ENCODE peak calls at places on chromosome 9, in seven cellular contexts. One of them, this sample, is unnamed.

GRCh38 chr9:123947326-123947725 is 17.4 kb upstream of the DENND1A start:
- DNase-seq in type B pancreatic cell: no peak
- DNase-seq in GM23338: no peak
- DNase-seq in MV-4-11: no peak
- DNase-seq in AG04449: no peak
- DNase-seq in activated gamma-delta T cell: no peak
- DNase-seq in progenitor cell of endocrine pancreas: no peak
- DNase-seq in this sample: no peak

GRCh38 chr9:35700031-35700430 is 10.3 kb upstream of the TPM2 start:
- DNase-seq in type B pancreatic cell: no peak
- DNase-seq in GM23338: peak
- DNase-seq in MV-4-11: no peak
- DNase-seq in AG04449: no peak
- DNase-seq in activated gamma-delta T cell: no peak
- DNase-seq in progenitor cell of endocrine pancreas: no peak
- DNase-seq in this sample: no peak

GRCh38 chr9:99299214-99300102 is 77.4 kb downstream of the SEC61B start:
- DNase-seq in type B pancreatic cell: no peak
- DNase-seq in GM23338: no peak
- DNase-seq in MV-4-11: peak
- DNase-seq in AG04449: peak
- DNase-seq in activated gamma-delta T cell: no peak
- DNase-seq in progenitor cell of endocrine pancreas: no peak
- DNase-seq in this sample: peak

GRCh38 chr9:36423196-36423595 is 23.1 kb upstream of the RNF38 start:
- DNase-seq in type B pancreatic cell: no peak
- DNase-seq in GM23338: no peak
- DNase-seq in MV-4-11: no peak
- DNase-seq in AG04449: no peak
- DNase-seq in activated gamma-delta T cell: no peak
- DNase-seq in progenitor cell of endocrine pancreas: no peak
- DNase-seq in this sample: no peak

GRCh38 chr9:88782931-88783451 is 208.3 kb upstream of the S1PR3 start:
- DNase-seq in type B pancreatic cell: no peak
- DNase-seq in GM23338: no peak
- DNase-seq in MV-4-11: no peak
- DNase-seq in AG04449: no peak
- DNase-seq in activated gamma-delta T cell: no peak
- DNase-seq in progenitor cell of endocrine pancreas: no peak
- DNase-seq in this sample: no peak

GRCh38 chr9:10268500-10269485 is 344.0 kb downstream of the PTPRD start:
- DNase-seq in type B pancreatic cell: no peak
- DNase-seq in GM23338: peak
- DNase-seq in MV-4-11: peak
- DNase-seq in AG04449: no peak
- DNase-seq in activated gamma-delta T cell: no peak
- DNase-seq in progenitor cell of endocrine pancreas: no peak
- DNase-seq in this sample: peak

GRCh38 chr9:113446323-113446740 is 17.2 kb upstream of the RGS3 start:
- DNase-seq in type B pancreatic cell: no peak
- DNase-seq in GM23338: peak
- DNase-seq in MV-4-11: peak
- DNase-seq in AG04449: no peak
- DNase-seq in activated gamma-delta T cell: no peak
- DNase-seq in progenitor cell of endocrine pancreas: no peak
- DNase-seq in this sample: peak

GRCh38 chr9:77805810-77806209 is 157.7 kb upstream of the GNA14 start:
- DNase-seq in type B pancreatic cell: no peak
- DNase-seq in GM23338: no peak
- DNase-seq in MV-4-11: no peak
- DNase-seq in AG04449: no peak
- DNase-seq in activated gamma-delta T cell: no peak
- DNase-seq in progenitor cell of endocrine pancreas: no peak
- DNase-seq in this sample: no peak

GRCh38 chr9:133367221-133367620 is 8.6 kb downstream of the SURF4 start:
- DNase-seq in type B pancreatic cell: no peak
- DNase-seq in GM23338: no peak
- DNase-seq in MV-4-11: no peak
- DNase-seq in AG04449: no peak
- DNase-seq in activated gamma-delta T cell: no peak
- DNase-seq in progenitor cell of endocrine pancreas: no peak
- DNase-seq in this sample: no peak

GRCh38 chr9:92706218-92706940 is 36.4 kb upstream of the IPPK start:
- DNase-seq in type B pancreatic cell: no peak
- DNase-seq in GM23338: peak
- DNase-seq in MV-4-11: no peak
- DNase-seq in AG04449: no peak
- DNase-seq in activated gamma-delta T cell: no peak
- DNase-seq in progenitor cell of endocrine pancreas: no peak
- DNase-seq in this sample: no peak

GRCh38 chr9:85289142-85289541 is 452.6 kb downstream of the AGTPBP1 start:
- DNase-seq in type B pancreatic cell: no peak
- DNase-seq in GM23338: no peak
- DNase-seq in MV-4-11: no peak
- DNase-seq in AG04449: no peak
- DNase-seq in activated gamma-delta T cell: no peak
- DNase-seq in progenitor cell of endocrine pancreas: no peak
- DNase-seq in this sample: no peak

GRCh38 chr9:112174965-112175795 is at the start of gene SUSD1:
- DNase-seq in type B pancreatic cell: no peak
- DNase-seq in GM23338: peak
- DNase-seq in MV-4-11: peak
- DNase-seq in AG04449: no peak
- DNase-seq in activated gamma-delta T cell: peak
- DNase-seq in progenitor cell of endocrine pancreas: peak
- DNase-seq in this sample: peak

GRCh38 chr9:129483467-129484324 is 137.2 kb downstream of the C9orf50 start:
- DNase-seq in type B pancreatic cell: no peak
- DNase-seq in GM23338: peak
- DNase-seq in MV-4-11: peak
- DNase-seq in AG04449: no peak
- DNase-seq in activated gamma-delta T cell: no peak
- DNase-seq in progenitor cell of endocrine pancreas: no peak
- DNase-seq in this sample: no peak

GRCh38 chr9:115590016-115590415 is 472.1 kb upstream of the TNC start:
- DNase-seq in type B pancreatic cell: no peak
- DNase-seq in GM23338: no peak
- DNase-seq in MV-4-11: no peak
- DNase-seq in AG04449: peak
- DNase-seq in activated gamma-delta T cell: no peak
- DNase-seq in progenitor cell of endocrine pancreas: no peak
- DNase-seq in this sample: no peak

GRCh38 chr9:121976751-121977150 is 116.4 kb downstream of the TTLL11 start:
- DNase-seq in type B pancreatic cell: no peak
- DNase-seq in GM23338: no peak
- DNase-seq in MV-4-11: no peak
- DNase-seq in AG04449: no peak
- DNase-seq in activated gamma-delta T cell: no peak
- DNase-seq in progenitor cell of endocrine pancreas: no peak
- DNase-seq in this sample: no peak

GRCh38 chr9:136572003-136572595 is 26.3 kb upstream of the NOTCH1 start:
- DNase-seq in type B pancreatic cell: no peak
- DNase-seq in GM23338: peak
- DNase-seq in MV-4-11: no peak
- DNase-seq in AG04449: peak
- DNase-seq in activated gamma-delta T cell: no peak
- DNase-seq in progenitor cell of endocrine pancreas: no peak
- DNase-seq in this sample: no peak

GRCh38 chr9:129449066-129449465 is 171.8 kb downstream of the C9orf50 start:
- DNase-seq in type B pancreatic cell: no peak
- DNase-seq in GM23338: no peak
- DNase-seq in MV-4-11: no peak
- DNase-seq in AG04449: no peak
- DNase-seq in activated gamma-delta T cell: no peak
- DNase-seq in progenitor cell of endocrine pancreas: no peak
- DNase-seq in this sample: no peak

GRCh38 chr9:121059998-121060636 is 10.0 kb upstream of the C5 start:
- DNase-seq in type B pancreatic cell: no peak
- DNase-seq in GM23338: peak
- DNase-seq in MV-4-11: peak
- DNase-seq in AG04449: no peak
- DNase-seq in activated gamma-delta T cell: no peak
- DNase-seq in progenitor cell of endocrine pancreas: peak
- DNase-seq in this sample: peak

GRCh38 chr9:110179734-110180133 is 28.2 kb downstream of the C9orf152 start:
- DNase-seq in type B pancreatic cell: no peak
- DNase-seq in GM23338: no peak
- DNase-seq in MV-4-11: peak
- DNase-seq in AG04449: peak
- DNase-seq in activated gamma-delta T cell: no peak
- DNase-seq in progenitor cell of endocrine pancreas: no peak
- DNase-seq in this sample: no peak

GRCh38 chr9:97510797-97511761 is 9.6 kb downstream of the TMOD1 start:
- DNase-seq in type B pancreatic cell: peak
- DNase-seq in GM23338: no peak
- DNase-seq in MV-4-11: peak
- DNase-seq in AG04449: peak
- DNase-seq in activated gamma-delta T cell: no peak
- DNase-seq in progenitor cell of endocrine pancreas: no peak
- DNase-seq in this sample: peak

This sample was measured in GM13977.